ENCODE peak calls at places on chromosome 1, in ten cellular contexts. H is lower lobe of right lung, U is GM20000, O is mucosa of descending colon, R is bronchial epithelial cell, F is fibroblast of pulmonary artery, J is lung, Z is nephron progenitor cell, C is tibial artery, G is stomach. S is an unnamed sample.

GRCh38 chr1:108801101-108801500 is 54.6 kb downstream of the STXBP3 start:
- DNase-seq in H (no peak), U (no peak), O (no peak), R (no peak), F (peak), J (no peak), Z (no peak), C (no peak), G (no peak), S (no peak)

GRCh38 chr1:12114340-12114683 is 51.2 kb downstream of the TNFRSF8 start:
- DNase-seq in H (no peak), U (no peak), O (no peak), R (no peak), F (no peak), J (no peak), Z (no peak), C (no peak), G (no peak), S (no peak)

GRCh38 chr1:168421399-168422004 is 122.3 kb downstream of the XCL2 start:
- DNase-seq in H (no peak), U (no peak), O (no peak), R (no peak), F (no peak), J (no peak), Z (no peak), C (no peak), G (no peak), S (no peak)

GRCh38 chr1:54972436-54972835 is 8.0 kb upstream of the TMEM61 start:
- DNase-seq in H (no peak), U (peak), O (no peak), R (no peak), F (no peak), J (no peak), Z (no peak), C (no peak), G (no peak), S (no peak)

GRCh38 chr1:58841455-58841854 is 57.6 kb upstream of the JUN start:
- DNase-seq in H (peak), U (no peak), O (peak), R (no peak), F (no peak), J (no peak), Z (no peak), C (no peak), G (no peak), S (peak)

GRCh38 chr1:116679091-116679827 is 11.7 kb upstream of the IGSF3 start:
- DNase-seq in H (no peak), U (no peak), O (no peak), R (no peak), F (no peak), J (no peak), Z (no peak), C (no peak), G (no peak), S (no peak)

GRCh38 chr1:150841626-150842025 is 33.6 kb upstream of the CTSK start:
- DNase-seq in H (no peak), U (peak), O (no peak), R (no peak), F (no peak), J (no peak), Z (no peak), C (no peak), G (no peak), S (peak)

GRCh38 chr1:165070675-165071074 is 285.8 kb downstream of the LMX1A start:
- DNase-seq in H (no peak), U (no peak), O (no peak), R (no peak), F (no peak), J (no peak), Z (no peak), C (no peak), G (no peak), S (no peak)

GRCh38 chr1:159849972-159850371 is 12.5 kb downstream of the VSIG8 start:
- DNase-seq in H (no peak), U (no peak), O (no peak), R (peak), F (peak), J (no peak), Z (no peak), C (no peak), G (no peak), S (no peak)

GRCh38 chr1:210251680-210252490 is 19.3 kb downstream of the SERTAD4 start:
- DNase-seq in H (no peak), U (peak), O (peak), R (no peak), F (no peak), J (no peak), Z (peak), C (no peak), G (peak), S (no peak)

GRCh38 chr1:197913495-197914276 is 3.5 kb upstream of the LHX9 start:
- DNase-seq in H (no peak), U (no peak), O (no peak), R (no peak), F (no peak), J (no peak), Z (no peak), C (no peak), G (no peak), S (no peak)

GRCh38 chr1:111880866-111881837 is 108.3 kb downstream of the KCND3 start:
- DNase-seq in H (no peak), U (no peak), O (peak), R (no peak), F (no peak), J (no peak), Z (no peak), C (no peak), G (no peak), S (no peak)

GRCh38 chr1:54220004-54220811 is 20.2 kb downstream of the MRPL37 start:
- DNase-seq in H (peak), U (no peak), O (peak), R (no peak), F (peak), J (no peak), Z (no peak), C (peak), G (no peak), S (no peak)

GRCh38 chr1:41813755-41814694 is 104.7 kb downstream of the HIVEP3 start:
- DNase-seq in H (no peak), U (no peak), O (no peak), R (no peak), F (no peak), J (no peak), Z (no peak), C (peak), G (no peak), S (no peak)

GRCh38 chr1:68293609-68294353 is 61.5 kb upstream of the WLS start:
- DNase-seq in H (no peak), U (no peak), O (no peak), R (no peak), F (peak), J (no peak), Z (peak), C (no peak), G (no peak), S (no peak)

DNA sequence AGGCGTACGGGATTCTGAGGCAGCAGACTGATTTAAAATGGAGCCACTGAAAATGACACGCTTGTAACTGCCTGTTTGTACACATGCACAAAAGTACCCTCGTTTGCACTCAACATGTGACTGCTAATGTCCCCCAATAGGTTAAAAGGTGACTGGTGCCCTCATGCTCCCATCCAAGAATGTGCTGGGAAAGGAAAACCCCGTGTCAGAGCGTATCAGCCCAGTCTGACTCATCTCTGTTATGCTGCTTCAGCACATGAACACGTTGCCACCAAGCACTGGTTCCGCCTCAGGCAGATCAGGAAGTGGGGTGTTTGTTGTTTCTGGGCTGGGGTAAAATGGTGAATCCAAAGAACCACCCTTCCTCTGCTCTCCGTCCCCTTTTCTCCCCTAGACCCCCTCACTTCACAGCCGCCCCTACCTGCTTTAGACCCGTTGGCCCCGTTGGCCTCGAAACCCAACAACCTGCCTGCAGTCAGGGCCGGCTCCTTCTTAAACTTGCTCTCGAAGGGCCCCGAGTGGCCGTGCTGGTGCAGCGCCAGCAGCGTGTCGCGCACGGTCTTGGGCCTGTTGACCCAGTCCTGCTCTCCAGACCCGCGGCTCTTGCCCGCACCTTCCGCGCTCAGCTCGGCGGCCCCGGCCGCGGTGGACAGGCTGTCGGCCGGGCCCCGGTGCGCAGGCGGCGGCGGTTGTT is 1.8 kb downstream of the IRF2BP2 start:
- DNase-seq in H (peak), U (peak), O (peak), R (peak), F (peak), J (peak), Z (peak), C (peak), G (peak), S (peak)
- TF ChIP-seq CTCF in H (peak), U (no peak), O (no peak), R (no peak), F (no peak), J (no peak), Z (no peak), C (peak), G (no peak), S (no peak)

GRCh38 chr1:171712341-171712740 is 29.5 kb downstream of the VAMP4 start:
- DNase-seq in H (no peak), U (no peak), O (no peak), R (no peak), F (no peak), J (no peak), Z (no peak), C (no peak), G (no peak), S (no peak)
- TF ChIP-seq CTCF in H (no peak), U (no peak), O (no peak), R (no peak), F (no peak), J (no peak), Z (no peak), C (no peak), G (no peak), S (no peak)

DNA sequence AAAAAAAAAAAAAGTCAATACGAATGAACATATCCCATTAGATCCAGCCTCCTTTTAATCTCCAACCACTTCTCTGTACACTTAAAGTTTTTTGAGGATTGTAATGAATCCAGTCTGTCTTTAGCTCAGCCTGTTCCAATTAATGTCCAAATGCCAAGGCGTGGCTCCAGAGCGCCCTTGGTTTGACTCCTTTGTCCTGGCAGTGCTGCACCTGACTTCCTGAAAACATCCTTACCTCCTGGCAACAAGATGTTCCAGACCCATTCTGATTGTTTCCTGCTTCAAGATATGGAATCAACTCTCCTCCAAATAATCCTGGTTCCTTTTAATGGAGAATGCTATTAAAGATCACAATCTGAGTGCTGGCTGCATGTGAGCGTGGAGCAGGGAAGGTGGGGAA is 74.1 kb upstream of the FAM20B start:
- DNase-seq in H (no peak), U (no peak), O (no peak), R (no peak), F (no peak), J (no peak), Z (no peak), C (peak), G (no peak), S (no peak)
- TF ChIP-seq CTCF in H (no peak), U (no peak), O (no peak), R (no peak), F (no peak), J (no peak), Z (no peak), C (no peak), G (no peak), S (no peak)

GRCh38 chr1:218259800-218260199 is 25.3 kb upstream of the RRP15 start:
- DNase-seq in H (no peak), U (peak), O (no peak), R (peak), F (peak), J (no peak), Z (peak), C (no peak), G (no peak), S (peak)
- TF ChIP-seq CTCF in H (peak), U (no peak), O (no peak), R (peak), F (peak), J (no peak), Z (peak), C (no peak), G (no peak), S (peak)

S was measured in activated CD8-positive, alpha-beta T cell treated with anti-CD3 and anti-CD28 coated beads for 36 hours.